ENCODE peak calls at places on chromosomes 4 and X, in nine cellular contexts. L, H, C, J, Z, A, N, V and U are unnamed samples.

GRCh38 chr4:41257257-41257900 is 651 bp downstream of the UCHL1 start:
- DNase-seq in L (peak; percentile 79), H (peak; percentile 75), C (peak; percentile 75), J (peak; percentile 47), Z (no peak), A (peak; percentile 55), N (peak; percentile 43), V (peak; percentile 86), U (peak; percentile 40)

GRCh38 chr4:24745172-24745895 is 50.0 kb upstream of the SOD3 start:
- DNase-seq in L (no peak), H (no peak), C (no peak), J (no peak), Z (no peak), A (no peak), N (no peak), V (peak; percentile 6), U (no peak)

GRCh38 chr4:108213723-108214122 is 45.0 kb upstream of the LEF1 start:
- DNase-seq in L (no peak), H (no peak), C (no peak), J (no peak), Z (no peak), A (no peak), N (no peak), V (peak; percentile 57), U (no peak)

GRCh38 chrX:5979338-5979737 is 249.3 kb downstream of the NLGN4X start:
- DNase-seq in L (no peak), H (no peak), C (no peak), J (no peak), Z (no peak), A (no peak), N (no peak), V (no peak), U (no peak)

GRCh38 chr4:98470366-98470765 is 188.0 kb downstream of the TSPAN5 start:
- DNase-seq in L (no peak), H (no peak), C (no peak), J (no peak), Z (no peak), A (no peak), N (no peak), V (no peak), U (no peak)

GRCh38 chrX:137352101-137352660 is 213.7 kb upstream of the ZIC3 start:
- DNase-seq in L (peak; percentile 0), H (no peak), C (no peak), J (no peak), Z (no peak), A (no peak), N (no peak), V (no peak), U (no peak)

GRCh38 chr4:23401572-23401971 is 488.3 kb downstream of the PPARGC1A start:
- DNase-seq in L (no peak), H (no peak), C (no peak), J (no peak), Z (no peak), A (no peak), N (no peak), V (no peak), U (no peak)

GRCh38 chr4:48109413-48110263 is 24.4 kb downstream of the TXK start:
- DNase-seq in L (peak; percentile 59), H (no peak), C (no peak), J (peak; percentile 64), Z (no peak), A (peak; percentile 46), N (peak; percentile 43), V (no peak), U (no peak)

GRCh38 chr4:184475096-184475461 is 729 bp upstream of the IRF2 start:
- DNase-seq in L (peak; percentile 27), H (peak; percentile 87), C (no peak), J (peak; percentile 23), Z (peak; percentile 25), A (peak; percentile 55), N (peak; percentile 20), V (no peak), U (no peak)

GRCh38 chr4:131531087-131531486 is 1618.0 kb upstream of the PCDH10 start:
- DNase-seq in L (peak; percentile 1), H (no peak), C (no peak), J (no peak), Z (no peak), A (no peak), N (no peak), V (no peak), U (no peak)

GRCh38 chrX:27336466-27337091 is 126.6 kb downstream of the PPP4R3C start:
- DNase-seq in L (peak; percentile 23), H (peak; percentile 74), C (no peak), J (peak; percentile 47), Z (no peak), A (peak; percentile 3), N (peak; percentile 15), V (no peak), U (no peak)

GRCh38 chr4:73593631-73594241 is 26.5 kb downstream of the RASSF6 start:
- DNase-seq in L (peak; percentile 44), H (no peak), C (no peak), J (peak; percentile 43), Z (peak; percentile 21), A (no peak), N (peak; percentile 41), V (no peak), U (no peak)

GRCh38 chrX:148609766-148610698 is 109.6 kb downstream of the AFF2 start:
- DNase-seq in L (no peak), H (no peak), C (no peak), J (peak; percentile 63), Z (no peak), A (peak; percentile 4), N (no peak), V (no peak), U (no peak)

GRCh38 chrX:3384330-3384729 is 37.9 kb upstream of the MXRA5 start:
- DNase-seq in L (no peak), H (no peak), C (no peak), J (no peak), Z (no peak), A (no peak), N (peak; percentile 1), V (no peak), U (no peak)

GRCh38 chr4:44487341-44487740 is 38.7 kb upstream of the KCTD8 start:
- DNase-seq in L (no peak), H (no peak), C (no peak), J (no peak), Z (no peak), A (no peak), N (no peak), V (no peak), U (no peak)

GRCh38 chr4:120025516-120025915 is 41.1 kb downstream of the MAD2L1 start:
- DNase-seq in L (no peak), H (no peak), C (no peak), J (no peak), Z (no peak), A (no peak), N (no peak), V (no peak), U (no peak)

GRCh38 chr4:8316911-8317351 is 47.4 kb downstream of the HTRA3 start:
- DNase-seq in L (no peak), H (peak; percentile 50), C (peak; percentile 20), J (no peak), Z (no peak), A (no peak), N (no peak), V (peak; percentile 83), U (no peak)

DNA sequence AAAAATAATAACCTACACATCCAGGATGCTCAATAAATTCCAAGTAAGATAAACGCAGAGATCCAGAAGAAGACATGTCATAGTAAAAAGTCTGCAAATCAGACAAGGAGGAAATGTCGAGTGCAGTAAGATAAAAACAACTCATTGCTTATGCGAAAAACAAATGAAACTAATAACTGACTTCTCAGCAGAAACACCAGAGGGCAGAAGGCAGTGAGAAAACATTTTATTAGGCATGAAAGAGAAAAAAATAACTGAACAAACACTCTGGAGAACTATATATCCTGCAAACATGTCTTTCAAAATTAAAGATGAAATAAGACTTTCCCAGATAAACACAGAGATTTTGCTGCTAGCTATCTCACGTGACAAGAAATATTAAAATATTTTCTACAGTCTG is 201.3 kb upstream of the CTSO start:
- DNase-seq in L (no peak), H (no peak), C (no peak), J (no peak), Z (no peak), A (no peak), N (no peak), V (no peak), U (no peak)
- TF ChIP-seq CTCF in L (no peak), H (no peak), C (no peak), J (peak; percentile 19), Z (no peak), A (no peak), N (peak; percentile 27), V (peak; percentile 38), U (peak; percentile 9)

GRCh38 chr4:174815282-174815681 is 13.8 kb downstream of the GLRA3 start:
- DNase-seq in L (no peak), H (no peak), C (no peak), J (no peak), Z (no peak), A (no peak), N (no peak), V (peak; percentile 64), U (no peak)
- TF ChIP-seq CTCF in L (no peak), H (no peak), C (no peak), J (no peak), Z (no peak), A (no peak), N (no peak), V (no peak), U (no peak)

GRCh38 chr4:121514443-121514842 is 133.6 kb upstream of the QRFPR start:
- DNase-seq in L (no peak), H (no peak), C (no peak), J (no peak), Z (no peak), A (no peak), N (no peak), V (no peak), U (no peak)
- TF ChIP-seq CTCF in L (no peak), H (no peak), C (no peak), J (no peak), Z (no peak), A (no peak), N (peak; percentile 15), V (no peak), U (no peak)

DNA sequence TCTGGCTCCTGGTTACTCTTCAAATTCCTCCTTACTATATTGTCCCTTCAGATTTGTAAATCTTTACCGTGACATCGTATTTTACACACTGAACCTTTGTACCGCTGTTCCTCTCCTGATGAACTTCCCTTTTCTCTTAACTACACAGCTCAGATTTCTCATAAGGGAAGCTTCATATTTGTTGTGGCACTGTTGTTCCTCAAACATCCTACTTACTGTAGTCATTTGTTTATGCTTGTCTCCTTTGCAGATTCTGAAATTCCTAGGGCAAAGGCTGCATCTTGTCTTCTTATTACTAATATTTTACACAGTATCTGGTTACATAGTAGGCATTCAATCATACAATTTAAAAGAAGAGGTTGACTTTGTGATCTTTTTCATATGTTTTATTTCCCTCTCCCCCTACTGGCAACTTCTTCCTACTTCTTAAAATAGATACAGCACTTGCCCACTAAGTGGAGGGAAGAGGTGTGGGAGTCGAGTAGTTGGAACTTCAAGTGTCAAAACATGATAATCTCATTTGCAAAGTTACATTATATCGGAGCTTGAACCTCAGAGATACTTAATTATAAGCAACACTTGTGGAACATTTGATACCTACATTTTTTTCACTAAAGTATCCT is 50.0 kb downstream of the TET2 start:
- DNase-seq in L (peak; percentile 6), H (no peak), C (no peak), J (peak; percentile 35), Z (no peak), A (no peak), N (no peak), V (no peak), U (no peak)
- TF ChIP-seq CTCF in L (no peak), H (no peak), C (peak; percentile 34), J (peak; percentile 35), Z (no peak), A (no peak), N (peak; percentile 56), V (peak; percentile 36), U (no peak)